ENCODE peak calls at places on chromosomes 7 and 10, in ten cellular contexts. J, I, L, P, C, B, N, H, S and E are unnamed samples.

GRCh38 chr10:6140141-6140841 is 51.5 kb downstream of the RBM17 start:
- DNase-seq in N (no peak), H (no peak), P (no peak), L (peak), B (no peak), C (no peak), J (no peak), S (no peak), I (no peak), E (no peak)

GRCh38 chr10:118163227-118163626 is 116.5 kb upstream of the RAB11FIP2 start:
- DNase-seq in J (no peak), I (no peak), H (no peak), L (no peak), S (no peak), B (no peak), P (no peak), C (no peak), N (no peak), E (no peak)

GRCh38 chr7:41425926-41426325 is 277.0 kb downstream of the INHBA start:
- DNase-seq in I (no peak), P (no peak), J (no peak), H (no peak), S (no peak), B (no peak), C (no peak), L (no peak), N (no peak), E (no peak)

GRCh38 chr10:110512461-110513187 is 14.9 kb downstream of the DUSP5 start:
- DNase-seq in B (no peak), I (no peak), H (no peak), S (no peak), P (no peak), J (no peak), L (no peak), C (peak), N (no peak), E (no peak)

GRCh38 chr10:6580279-6581029 is 378 bp upstream of the PRKCQ start:
- DNase-seq in L (peak), N (peak), I (peak), B (peak), P (peak), H (peak), J (no peak), C (peak), S (peak), E (peak)

GRCh38 chr10:99536400-99537254 is 3.9 kb downstream of the NKX2-3 start:
- DNase-seq in L (no peak), N (no peak), S (no peak), B (no peak), C (no peak), H (no peak), I (no peak), P (no peak), J (no peak), E (no peak)

GRCh38 chr10:87546971-87547413 is 42.3 kb downstream of the MINPP1 start:
- DNase-seq in C (no peak), P (no peak), I (no peak), H (no peak), S (no peak), B (peak), N (no peak), J (no peak), L (no peak), E (no peak)

GRCh38 chr10:132836248-132836831 is 50.4 kb upstream of the NKX6-2 start:
- DNase-seq in C (peak), J (no peak), L (peak), P (no peak), N (peak), S (peak), H (no peak), I (peak), B (no peak), E (no peak)

GRCh38 chr10:21953585-21954057 is 49.9 kb downstream of the DNAJC1 start:
- DNase-seq in H (no peak), B (no peak), P (no peak), I (no peak), S (no peak), L (no peak), J (no peak), C (no peak), N (no peak), E (no peak)

GRCh38 chr7:977326-978048 is 2.1 kb upstream of the COX19 start:
- DNase-seq in J (peak), H (peak), N (no peak), S (no peak), L (peak), P (peak), B (no peak), C (peak), I (peak), E (no peak)

GRCh38 chr10:66805610-66806009 is 120.2 kb upstream of the LRRTM3 start:
- DNase-seq in B (no peak), P (no peak), N (no peak), L (no peak), S (no peak), H (no peak), J (no peak), C (no peak), I (no peak), E (no peak)

GRCh38 chr7:106604974-106605373 is 56.0 kb downstream of the CCDC71L start:
- DNase-seq in B (no peak), N (no peak), I (no peak), S (no peak), P (no peak), C (no peak), L (no peak), H (no peak), J (no peak), E (no peak)

GRCh38 chr10:63197304-63198092 is 64.4 kb downstream of the NRBF2 start:
- DNase-seq in H (no peak), J (no peak), L (no peak), C (no peak), P (no peak), S (no peak), N (no peak), B (no peak), I (no peak), E (no peak)

GRCh38 chr10:110501142-110501937 is 3.6 kb downstream of the DUSP5 start:
- DNase-seq in P (peak), L (peak), C (peak), S (peak), N (peak), J (peak), H (peak), B (peak), I (peak), E (peak)

GRCh38 chr7:129610709-129611245 is 743 bp upstream of the NRF1 start:
- DNase-seq in H (no peak), I (no peak), J (no peak), N (no peak), L (no peak), P (peak), C (no peak), B (no peak), S (no peak), E (no peak)

GRCh38 chr10:78337016-78337415 is 303.4 kb downstream of the RPS24 start:
- DNase-seq in N (no peak), J (no peak), I (peak), L (peak), C (no peak), B (peak), P (no peak), H (no peak), S (no peak), E (no peak)

GRCh38 chr7:157061979-157062378 is 51.5 kb upstream of the MNX1 start:
- DNase-seq in N (no peak), P (no peak), J (no peak), S (no peak), C (no peak), B (no peak), I (no peak), L (no peak), H (no peak), E (no peak)

GRCh38 chr7:151233111-151233701 is 923 bp downstream of the CHPF2 start:
- DNase-seq in P (peak), B (no peak), H (peak), C (peak), N (peak), I (no peak), S (peak), L (peak), J (no peak), E (no peak)

GRCh38 chr7:83415840-83416239 is 233.1 kb downstream of the SEMA3E start:
- DNase-seq in N (no peak), J (no peak), S (no peak), H (peak), I (no peak), C (no peak), L (no peak), B (no peak), P (no peak), E (no peak)

GRCh38 chr7:75737856-75738603 is 711 bp downstream of the HIP1 start:
- DNase-seq in H (peak), P (no peak), C (no peak), N (no peak), S (no peak), J (no peak), L (no peak), B (peak), I (no peak), E (no peak)

GRCh38 chr7:134942690-134943466 is 43.4 kb upstream of the AGBL3 start:
- DNase-seq in N (no peak), H (no peak), J (no peak), C (no peak), B (no peak), I (no peak), S (no peak), P (no peak), L (no peak), E (no peak)

GRCh38 chr7:47576031-47576908 is 5.6 kb downstream of the TNS3 start:
- DNase-seq in C (peak), S (peak), N (peak), P (peak), L (peak), B (peak), I (peak), H (peak), J (no peak), E (peak)

GRCh38 chr10:92184977-92185376 is 105.9 kb downstream of the CPEB3 start:
- DNase-seq in I (no peak), B (no peak), J (no peak), C (no peak), S (no peak), H (no peak), P (no peak), N (no peak), L (no peak), E (no peak)

GRCh38 chr7:154928136-154929005 is 74.6 kb downstream of the PAXIP1 start:
- DNase-seq in J (peak), C (peak), I (peak), S (no peak), H (peak), P (peak), B (peak), L (peak), N (peak), E (no peak)

GRCh38 chr7:10874666-10875065 is 99.0 kb upstream of the PHF14 start:
- DNase-seq in J (no peak), S (no peak), B (no peak), C (no peak), L (no peak), N (no peak), P (no peak), H (no peak), I (no peak), E (no peak)

GRCh38 chr7:24725554-24726260 is 31.6 kb downstream of the GSDME start:
- DNase-seq in P (no peak), S (no peak), B (no peak), L (no peak), C (peak), H (no peak), J (no peak), N (no peak), I (no peak), E (no peak)

GRCh38 chr10:116708386-116708785 is 34.0 kb downstream of the HSPA12A start:
- DNase-seq in P (no peak), H (no peak), I (no peak), C (no peak), B (no peak), J (no peak), N (peak), L (no peak), S (no peak), E (no peak)

GRCh38 chr10:85600026-85600743 is 766.4 kb downstream of the GRID1 start:
- DNase-seq in S (no peak), B (no peak), N (no peak), I (peak), L (no peak), H (no peak), J (no peak), C (no peak), P (no peak), E (no peak)

GRCh38 chr10:71968553-71969474 is 4.6 kb downstream of the CHST3 start:
- DNase-seq in H (no peak), P (no peak), J (no peak), I (no peak), N (no peak), B (no peak), C (no peak), L (no peak), S (no peak), E (no peak)

GRCh38 chr7:130430841-130431713 is 9.7 kb downstream of the CEP41 start:
- DNase-seq in B (no peak), N (no peak), S (peak), L (no peak), C (no peak), P (no peak), I (no peak), H (no peak), J (no peak), E (no peak)

GRCh38 chr7:28128608-28129007 is 52.0 kb downstream of the JAZF1 start:
- DNase-seq in B (no peak), C (no peak), P (no peak), H (no peak), J (no peak), S (no peak), L (no peak), I (no peak), N (no peak), E (no peak)

GRCh38 chr7:41085244-41085643 is 617.6 kb downstream of the INHBA start:
- DNase-seq in S (no peak), J (no peak), P (no peak), B (no peak), C (no peak), H (no peak), N (no peak), L (no peak), I (no peak), E (no peak)

GRCh38 chr10:49182776-49183175 is 5.4 kb downstream of the TMEM273 start:
- DNase-seq in P (no peak), L (no peak), S (no peak), B (no peak), J (no peak), I (no peak), H (no peak), C (no peak), N (no peak), E (no peak)

GRCh38 chr10:104309980-104310978 is 28.0 kb downstream of the ITPRIP start:
- DNase-seq in J (no peak), N (no peak), L (peak), P (peak), C (peak), I (peak), B (peak), S (peak), H (peak), E (peak)

GRCh38 chr10:74178042-74178791 is 27.2 kb downstream of the ADK start:
- DNase-seq in N (no peak), I (no peak), J (no peak), P (no peak), B (no peak), C (no peak), L (no peak), S (no peak), H (no peak), E (no peak)
- H3K4me3 ChIP-seq in N (no peak), I (no peak), J (peak), P (no peak), B (no peak), C (no peak), L (no peak), S (no peak), H (no peak), E (no peak)

DNA sequence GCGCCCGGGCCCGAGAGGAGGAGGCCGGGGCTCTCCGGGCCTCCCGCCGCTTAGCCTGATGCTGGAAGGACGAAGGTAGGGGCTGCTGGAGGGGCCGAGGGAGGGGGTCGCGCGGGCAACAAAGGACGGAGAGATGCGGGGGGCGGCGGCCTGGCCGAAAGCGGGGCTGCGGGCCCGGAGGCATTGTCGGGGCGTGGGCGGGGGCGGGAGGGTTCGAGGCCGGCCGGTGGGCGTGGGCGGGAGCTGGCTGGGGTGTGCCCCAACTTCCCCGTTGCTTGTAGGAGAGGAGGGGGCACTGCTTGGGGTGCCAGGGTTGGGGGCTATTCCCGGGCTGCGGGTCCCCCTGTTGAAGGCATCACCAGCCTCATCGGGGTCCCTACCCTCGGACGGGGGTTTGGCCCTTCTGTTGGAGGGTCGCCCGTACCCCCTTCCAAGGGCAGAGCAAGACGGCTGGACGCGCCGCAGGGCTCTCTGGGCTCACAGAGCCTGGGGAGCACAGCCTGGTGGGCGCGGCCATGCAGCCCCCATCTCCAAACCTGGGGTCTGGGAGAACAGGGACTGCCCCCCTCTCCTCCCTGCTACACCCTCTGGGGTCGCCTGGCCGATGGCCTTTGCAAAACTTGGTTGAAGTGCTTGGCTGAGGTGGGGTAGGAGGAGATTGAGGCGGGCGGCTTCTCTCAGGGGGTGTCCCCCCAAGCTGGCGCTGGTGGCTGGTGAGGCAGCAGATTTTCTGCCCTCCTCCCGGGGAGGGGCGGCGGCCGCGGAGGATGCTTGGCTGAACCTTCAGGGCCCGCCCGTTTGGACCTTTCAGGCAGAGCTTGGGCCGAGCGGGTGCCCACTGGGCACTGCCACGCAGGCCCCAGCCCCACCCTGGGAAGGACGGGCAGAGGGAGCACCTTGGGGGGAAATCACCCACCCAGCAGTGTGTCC is 718 bp downstream of the CLIP2 start:
- DNase-seq in N (peak), J (no peak), C (peak), S (no peak), L (peak), B (peak), I (no peak), P (no peak), H (no peak), E (no peak)
- TF ChIP-seq POLR2A in N (no peak), J (no peak), C (no peak), S (no peak), L (no peak), B (peak), I (no peak), P (no peak), H (no peak), E (no peak)

GRCh38 chr7:55019329-55019690 is 493 bp downstream of the EGFR start:
- DNase-seq in J (no peak), B (peak), S (peak), C (peak), P (peak), N (peak), H (peak), L (peak), I (peak), E (peak)

GRCh38 chr7:55018361-55019328 is at the start of gene EGFR:
- DNase-seq in I (peak), S (peak), P (peak), B (peak), N (peak), L (peak), H (peak), C (peak), J (no peak), E (peak)

GRCh38 chr7:55016746-55017090 is 2.1 kb upstream of the EGFR start:
- DNase-seq in N (no peak), S (no peak), I (no peak), B (no peak), L (no peak), H (no peak), P (no peak), J (no peak), C (no peak), E (no peak)

GRCh38 chr7:55016061-55016745 is 2.6 kb upstream of the EGFR start:
- DNase-seq in L (no peak), H (no peak), C (no peak), I (no peak), N (no peak), J (no peak), S (no peak), P (no peak), B (no peak), E (no peak)

GRCh38 chr7:55017841-55018240 is 976 bp upstream of the EGFR start:
- DNase-seq in C (no peak), N (no peak), P (no peak), B (no peak), L (no peak), H (no peak), S (no peak), J (no peak), I (no peak), E (no peak)
- H3K4me3 ChIP-seq in C (peak), N (no peak), P (peak), B (peak), L (peak), H (no peak), S (peak), J (no peak), I (no peak), E (peak)

GRCh38 chr10:123236122-123236521 is 81.9 kb downstream of the BUB3 start:
- DNase-seq in N (no peak), H (no peak), B (no peak), P (no peak), S (no peak), L (no peak), J (no peak), I (no peak), C (no peak), E (no peak)
- TF ChIP-seq POLR2A in N (no peak), H (no peak), B (no peak), P (no peak), S (no peak), L (no peak), J (no peak), I (no peak), C (no peak), E (no peak)

GRCh38 chr7:97313900-97314299 is 196.4 kb downstream of the SDHAF3 start:
- DNase-seq in N (no peak), H (no peak), P (no peak), C (no peak), B (no peak), I (no peak), S (no peak), L (no peak), J (no peak), E (no peak)

GRCh38 chr7:97317575-97317974 is 200.1 kb downstream of the SDHAF3 start:
- DNase-seq in P (no peak), H (no peak), J (no peak), N (no peak), C (no peak), I (no peak), B (no peak), S (no peak), L (no peak), E (no peak)
- H3K4me3 ChIP-seq in P (no peak), H (no peak), J (no peak), N (no peak), C (no peak), I (no peak), B (no peak), S (no peak), L (no peak), E (no peak)

DNA sequence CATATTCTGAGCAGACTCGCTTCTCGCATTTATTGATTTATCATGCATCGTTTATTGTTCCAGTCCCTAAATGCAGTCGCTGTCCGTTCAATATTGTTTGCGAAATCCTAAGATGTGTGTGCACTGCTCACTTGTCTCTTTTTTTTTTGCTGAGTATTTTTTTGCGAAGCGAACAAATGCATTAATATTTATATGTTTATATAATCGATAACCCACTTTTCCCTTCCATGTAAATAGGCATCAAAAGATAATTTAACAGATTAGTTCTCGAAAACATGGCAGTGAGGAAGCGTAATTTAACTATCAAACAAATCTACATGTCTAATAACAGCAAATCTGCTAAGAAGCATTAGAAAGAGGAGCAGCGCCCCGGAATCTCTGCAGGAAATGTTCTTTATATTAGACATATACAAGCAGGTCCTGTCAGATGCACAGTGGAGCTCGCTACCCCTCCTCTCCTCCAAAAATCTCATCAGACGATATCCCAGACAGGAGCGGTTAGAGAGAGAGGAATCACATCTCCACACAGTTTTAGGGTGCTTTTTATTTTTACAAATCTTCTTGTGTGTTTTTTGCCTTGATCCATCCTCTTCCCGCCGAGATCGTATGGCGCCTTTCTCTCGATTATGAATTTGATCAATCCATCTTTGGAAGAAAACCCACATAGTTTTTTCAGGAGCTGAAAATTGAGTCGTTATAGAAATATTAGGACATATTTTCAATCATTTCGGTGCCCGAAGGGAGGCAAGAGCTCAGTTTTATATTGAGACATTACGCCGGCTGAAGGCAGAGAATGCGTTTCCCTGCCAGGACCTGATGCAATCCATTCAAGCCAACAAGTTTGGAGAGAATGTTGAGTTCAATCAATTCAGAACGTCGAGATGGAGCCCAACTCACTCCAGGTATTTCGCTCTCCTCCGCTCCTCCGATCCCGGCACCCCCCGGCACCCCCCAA is at the start of gene ARID5B:
- DNase-seq in C (peak), I (peak), B (peak), J (no peak), S (no peak), H (peak), L (peak), N (peak), P (peak), E (peak)
- TF ChIP-seq POLR2A in C (no peak), I (peak), B (no peak), J (peak), S (no peak), H (peak), L (no peak), N (no peak), P (no peak), E (no peak)